ENCODE peak calls at places on chromosomes 5 and 9, in ten cellular contexts. One of them, this sample, is unnamed.

GRCh38 chr5:35575578-35575977 is 42.1 kb upstream of the SPEF2 start:
- DNase-seq in endodermal cell: no peak
- DNase-seq in heart right ventricle: no peak
- DNase-seq in esophagus muscularis mucosa: no peak
- DNase-seq in tibial nerve: no peak
- DNase-seq in foreskin fibroblast: no peak
- DNase-seq in AG10803: no peak
- DNase-seq in esophagus squamous epithelium: no peak
- DNase-seq in GM06990: no peak
- DNase-seq in OCI-LY7: no peak
- DNase-seq in this sample: no peak

GRCh38 chr9:111857555-111858211 is 38.9 kb upstream of the UGCG start:
- DNase-seq in GM06990: no peak
- DNase-seq in endodermal cell: no peak
- DNase-seq in esophagus muscularis mucosa: no peak
- DNase-seq in foreskin fibroblast: peak
- DNase-seq in tibial nerve: peak
- DNase-seq in heart right ventricle: no peak
- DNase-seq in esophagus squamous epithelium: no peak
- DNase-seq in AG10803: peak
- DNase-seq in OCI-LY7: no peak
- DNase-seq in this sample: peak

GRCh38 chr5:65663804-65664521 is 39.1 kb downstream of the SHLD3 start:
- DNase-seq in foreskin fibroblast: no peak
- DNase-seq in esophagus squamous epithelium: no peak
- DNase-seq in GM06990: no peak
- DNase-seq in esophagus muscularis mucosa: no peak
- DNase-seq in OCI-LY7: no peak
- DNase-seq in heart right ventricle: no peak
- DNase-seq in endodermal cell: peak
- DNase-seq in tibial nerve: no peak
- DNase-seq in AG10803: peak
- DNase-seq in this sample: peak

GRCh38 chr5:171957591-171958251 is 48.7 kb downstream of the FBXW11 start:
- DNase-seq in OCI-LY7: no peak
- DNase-seq in heart right ventricle: no peak
- DNase-seq in endodermal cell: no peak
- DNase-seq in esophagus muscularis mucosa: no peak
- DNase-seq in tibial nerve: no peak
- DNase-seq in AG10803: no peak
- DNase-seq in GM06990: peak
- DNase-seq in esophagus squamous epithelium: no peak
- DNase-seq in foreskin fibroblast: no peak
- DNase-seq in this sample: no peak

GRCh38 chr5:52801329-52801728 is 13.6 kb downstream of the ITGA1 start:
- DNase-seq in OCI-LY7: peak
- DNase-seq in foreskin fibroblast: no peak
- DNase-seq in GM06990: no peak
- DNase-seq in esophagus muscularis mucosa: no peak
- DNase-seq in esophagus squamous epithelium: no peak
- DNase-seq in heart right ventricle: no peak
- DNase-seq in AG10803: no peak
- DNase-seq in endodermal cell: peak
- DNase-seq in tibial nerve: no peak
- DNase-seq in this sample: peak

GRCh38 chr9:94081864-94082468 is 2.3 kb upstream of the PTPDC1 start:
- DNase-seq in endodermal cell: no peak
- DNase-seq in esophagus squamous epithelium: no peak
- DNase-seq in heart right ventricle: no peak
- DNase-seq in OCI-LY7: no peak
- DNase-seq in esophagus muscularis mucosa: peak
- DNase-seq in foreskin fibroblast: no peak
- DNase-seq in AG10803: no peak
- DNase-seq in GM06990: no peak
- DNase-seq in tibial nerve: no peak
- DNase-seq in this sample: no peak

GRCh38 chr5:24643255-24643654 is 1.5 kb downstream of the CDH10 start:
- DNase-seq in OCI-LY7: no peak
- DNase-seq in esophagus muscularis mucosa: no peak
- DNase-seq in AG10803: no peak
- DNase-seq in GM06990: no peak
- DNase-seq in tibial nerve: no peak
- DNase-seq in heart right ventricle: no peak
- DNase-seq in foreskin fibroblast: no peak
- DNase-seq in endodermal cell: no peak
- DNase-seq in esophagus squamous epithelium: no peak
- DNase-seq in this sample: no peak

GRCh38 chr5:176732306-176732705 is 78.1 kb upstream of the UNC5A start:
- DNase-seq in AG10803: no peak
- DNase-seq in esophagus muscularis mucosa: no peak
- DNase-seq in GM06990: no peak
- DNase-seq in OCI-LY7: no peak
- DNase-seq in foreskin fibroblast: no peak
- DNase-seq in tibial nerve: no peak
- DNase-seq in endodermal cell: no peak
- DNase-seq in esophagus squamous epithelium: no peak
- DNase-seq in heart right ventricle: no peak
- DNase-seq in this sample: no peak

GRCh38 chr5:120778491-120779293 is 314.6 kb downstream of the PRR16 start:
- DNase-seq in OCI-LY7: no peak
- DNase-seq in AG10803: peak
- DNase-seq in esophagus muscularis mucosa: no peak
- DNase-seq in esophagus squamous epithelium: no peak
- DNase-seq in foreskin fibroblast: peak
- DNase-seq in GM06990: no peak
- DNase-seq in tibial nerve: no peak
- DNase-seq in endodermal cell: no peak
- DNase-seq in heart right ventricle: no peak
- DNase-seq in this sample: no peak

GRCh38 chr5:3709058-3709723 is 113.6 kb downstream of the IRX1 start:
- DNase-seq in foreskin fibroblast: no peak
- DNase-seq in OCI-LY7: no peak
- DNase-seq in esophagus squamous epithelium: no peak
- DNase-seq in AG10803: no peak
- DNase-seq in tibial nerve: no peak
- DNase-seq in endodermal cell: peak
- DNase-seq in GM06990: no peak
- DNase-seq in esophagus muscularis mucosa: peak
- DNase-seq in heart right ventricle: no peak
- DNase-seq in this sample: no peak
- H3K4me3 ChIP-seq in foreskin fibroblast: no peak
- H3K4me3 ChIP-seq in OCI-LY7: no peak
- H3K4me3 ChIP-seq in esophagus squamous epithelium: no peak
- H3K4me3 ChIP-seq in AG10803: no peak
- H3K4me3 ChIP-seq in tibial nerve: no peak
- H3K4me3 ChIP-seq in endodermal cell: no peak
- H3K4me3 ChIP-seq in GM06990: no peak
- H3K4me3 ChIP-seq in esophagus muscularis mucosa: no peak
- H3K4me3 ChIP-seq in heart right ventricle: no peak
- H3K4me3 ChIP-seq in this sample: no peak

GRCh38 chr5:105878402-105878801 is 1792.3 kb downstream of the EFNA5 start:
- DNase-seq in OCI-LY7: no peak
- DNase-seq in tibial nerve: no peak
- DNase-seq in GM06990: no peak
- DNase-seq in esophagus squamous epithelium: no peak
- DNase-seq in AG10803: no peak
- DNase-seq in esophagus muscularis mucosa: no peak
- DNase-seq in endodermal cell: no peak
- DNase-seq in heart right ventricle: no peak
- DNase-seq in foreskin fibroblast: no peak
- DNase-seq in this sample: no peak
- TF ChIP-seq CTCF in OCI-LY7: no peak
- TF ChIP-seq CTCF in tibial nerve: no peak
- TF ChIP-seq CTCF in GM06990: no peak
- TF ChIP-seq CTCF in esophagus squamous epithelium: no peak
- TF ChIP-seq CTCF in AG10803: no peak
- TF ChIP-seq CTCF in esophagus muscularis mucosa: no peak
- TF ChIP-seq CTCF in endodermal cell: peak
- TF ChIP-seq CTCF in heart right ventricle: no peak
- TF ChIP-seq CTCF in foreskin fibroblast: no peak
- TF ChIP-seq CTCF in this sample: no peak

GRCh38 chr5:135076801-135077200 is 42.8 kb upstream of the PITX1 start:
- DNase-seq in OCI-LY7: no peak
- DNase-seq in foreskin fibroblast: no peak
- DNase-seq in AG10803: no peak
- DNase-seq in endodermal cell: no peak
- DNase-seq in tibial nerve: no peak
- DNase-seq in heart right ventricle: no peak
- DNase-seq in esophagus muscularis mucosa: no peak
- DNase-seq in esophagus squamous epithelium: no peak
- DNase-seq in GM06990: no peak
- DNase-seq in this sample: no peak
- H3K4me3 ChIP-seq in OCI-LY7: no peak
- H3K4me3 ChIP-seq in foreskin fibroblast: no peak
- H3K4me3 ChIP-seq in AG10803: no peak
- H3K4me3 ChIP-seq in endodermal cell: no peak
- H3K4me3 ChIP-seq in tibial nerve: no peak
- H3K4me3 ChIP-seq in heart right ventricle: no peak
- H3K4me3 ChIP-seq in esophagus muscularis mucosa: no peak
- H3K4me3 ChIP-seq in esophagus squamous epithelium: no peak
- H3K4me3 ChIP-seq in GM06990: no peak
- H3K4me3 ChIP-seq in this sample: no peak

DNA sequence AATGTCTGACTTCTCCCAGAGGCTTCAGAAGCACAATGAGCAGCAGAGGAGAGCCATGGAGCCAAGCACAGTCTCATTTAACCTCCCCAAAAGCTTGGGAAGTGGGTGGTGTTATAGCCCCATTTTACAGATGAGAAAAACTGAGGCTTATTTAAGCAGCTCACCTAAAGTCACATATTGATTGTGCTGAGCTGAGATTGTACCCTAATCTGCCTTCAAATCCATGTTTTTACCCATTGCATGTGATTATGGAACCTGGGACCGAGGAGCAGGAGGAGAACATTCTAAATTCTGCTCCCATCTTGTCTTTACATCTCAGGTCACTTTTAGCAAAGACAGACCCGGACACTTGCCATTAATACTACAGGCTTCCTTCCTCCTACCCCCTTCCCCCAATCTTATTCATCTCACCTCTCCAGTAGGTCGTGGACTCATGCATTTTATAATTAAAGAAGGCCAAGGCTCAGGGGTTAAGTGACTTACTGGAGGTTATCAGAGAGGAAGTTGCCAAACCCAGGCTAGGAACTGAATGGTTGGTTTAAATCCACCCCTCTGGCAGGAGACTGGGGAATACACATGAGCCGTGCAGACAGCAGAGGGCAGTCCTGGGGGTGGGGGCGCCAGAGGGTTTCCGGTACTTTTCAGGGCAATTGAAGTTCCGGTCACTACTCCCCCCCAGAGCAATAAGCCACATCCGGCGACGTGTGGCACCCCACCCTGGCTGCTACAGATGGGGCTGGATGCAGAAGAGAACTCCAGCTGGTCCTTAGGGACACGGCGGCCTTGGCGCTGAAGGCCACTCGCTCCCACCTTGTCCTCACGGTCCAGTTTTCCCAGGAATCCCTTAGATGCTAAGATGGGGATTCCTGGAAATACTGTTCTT is 51.0 kb upstream of the IL17B start:
- DNase-seq in AG10803: peak
- DNase-seq in esophagus muscularis mucosa: no peak
- DNase-seq in OCI-LY7: peak
- DNase-seq in foreskin fibroblast: no peak
- DNase-seq in tibial nerve: no peak
- DNase-seq in esophagus squamous epithelium: no peak
- DNase-seq in heart right ventricle: peak
- DNase-seq in endodermal cell: peak
- DNase-seq in GM06990: no peak
- DNase-seq in this sample: no peak
- TF ChIP-seq CTCF in AG10803: peak
- TF ChIP-seq CTCF in esophagus muscularis mucosa: no peak
- TF ChIP-seq CTCF in OCI-LY7: peak
- TF ChIP-seq CTCF in foreskin fibroblast: peak
- TF ChIP-seq CTCF in tibial nerve: no peak
- TF ChIP-seq CTCF in esophagus squamous epithelium: no peak
- TF ChIP-seq CTCF in heart right ventricle: no peak
- TF ChIP-seq CTCF in endodermal cell: peak
- TF ChIP-seq CTCF in GM06990: peak
- TF ChIP-seq CTCF in this sample: no peak

GRCh38 chr9:137270929-137271695 is 6.4 kb upstream of the TOR4A start:
- DNase-seq in heart right ventricle: no peak
- DNase-seq in OCI-LY7: no peak
- DNase-seq in GM06990: no peak
- DNase-seq in endodermal cell: no peak
- DNase-seq in esophagus squamous epithelium: no peak
- DNase-seq in tibial nerve: no peak
- DNase-seq in AG10803: no peak
- DNase-seq in esophagus muscularis mucosa: no peak
- DNase-seq in foreskin fibroblast: no peak
- DNase-seq in this sample: no peak

GRCh38 chr9:137268538-137269201 is 8.9 kb upstream of the TOR4A start:
- DNase-seq in esophagus squamous epithelium: no peak
- DNase-seq in AG10803: no peak
- DNase-seq in heart right ventricle: peak
- DNase-seq in esophagus muscularis mucosa: no peak
- DNase-seq in foreskin fibroblast: no peak
- DNase-seq in OCI-LY7: peak
- DNase-seq in GM06990: no peak
- DNase-seq in endodermal cell: no peak
- DNase-seq in tibial nerve: no peak
- DNase-seq in this sample: no peak

GRCh38 chr9:137267933-137268355 is 9.6 kb upstream of the TOR4A start:
- DNase-seq in foreskin fibroblast: no peak
- DNase-seq in endodermal cell: no peak
- DNase-seq in heart right ventricle: no peak
- DNase-seq in OCI-LY7: peak
- DNase-seq in AG10803: no peak
- DNase-seq in esophagus muscularis mucosa: no peak
- DNase-seq in tibial nerve: no peak
- DNase-seq in GM06990: peak
- DNase-seq in esophagus squamous epithelium: no peak
- DNase-seq in this sample: no peak

GRCh38 chr9:137271696-137272076 is 5.8 kb upstream of the TOR4A start:
- DNase-seq in AG10803: no peak
- DNase-seq in OCI-LY7: no peak
- DNase-seq in esophagus muscularis mucosa: no peak
- DNase-seq in endodermal cell: no peak
- DNase-seq in GM06990: no peak
- DNase-seq in esophagus squamous epithelium: no peak
- DNase-seq in tibial nerve: no peak
- DNase-seq in foreskin fibroblast: no peak
- DNase-seq in heart right ventricle: no peak
- DNase-seq in this sample: no peak

DNA sequence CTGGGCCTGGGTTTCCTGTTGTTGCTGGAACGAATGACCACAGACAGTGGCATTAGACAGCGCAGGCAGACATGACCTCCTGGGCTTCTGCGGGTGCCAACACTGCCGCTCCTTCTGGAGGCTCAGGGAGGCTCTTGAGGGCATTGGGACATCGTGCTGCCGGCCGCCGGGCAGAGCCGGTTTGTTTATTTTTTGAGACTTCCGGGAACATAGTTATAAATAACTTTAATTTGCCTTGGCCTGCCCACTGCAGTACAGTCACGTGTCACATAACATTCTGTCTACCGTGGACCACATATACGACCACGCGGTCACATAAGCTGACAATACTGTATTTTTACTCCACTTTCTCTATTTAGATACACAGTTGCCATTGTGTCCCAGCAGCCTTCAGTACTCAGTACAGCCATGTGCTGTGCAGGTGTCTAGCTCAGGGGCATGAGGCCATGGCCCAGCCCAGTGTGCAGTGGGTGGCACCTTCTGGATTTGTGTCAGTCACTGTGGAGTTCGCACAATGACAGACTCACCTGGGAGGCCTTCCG is 8.2 kb upstream of the TOR4A start:
- DNase-seq in tibial nerve: no peak
- DNase-seq in foreskin fibroblast: peak
- DNase-seq in GM06990: peak
- DNase-seq in AG10803: peak
- DNase-seq in endodermal cell: no peak
- DNase-seq in esophagus muscularis mucosa: no peak
- DNase-seq in esophagus squamous epithelium: no peak
- DNase-seq in heart right ventricle: peak
- DNase-seq in OCI-LY7: peak
- DNase-seq in this sample: peak
- H3K4me3 ChIP-seq in tibial nerve: no peak
- H3K4me3 ChIP-seq in foreskin fibroblast: no peak
- H3K4me3 ChIP-seq in GM06990: peak
- H3K4me3 ChIP-seq in AG10803: no peak
- H3K4me3 ChIP-seq in endodermal cell: no peak
- H3K4me3 ChIP-seq in esophagus muscularis mucosa: peak
- H3K4me3 ChIP-seq in esophagus squamous epithelium: no peak
- H3K4me3 ChIP-seq in heart right ventricle: peak
- H3K4me3 ChIP-seq in OCI-LY7: peak
- H3K4me3 ChIP-seq in this sample: no peak

This sample was measured in epithelial cell of esophagus.